ENCODE peak calls at places on chromosomes 13 and 19, in six cellular contexts. W is neural crest cell, D is WTC11, O is lower lobe of right lung, X is right atrium auricular region, H is A673. N is an unnamed sample.

GRCh38 chr19:56133858-56134654 is 7.0 kb upstream of the ZNF444 start:
- DNase-seq in H (peak; percentile 94), X (no peak), O (peak; percentile 71), W (no peak), D (no peak), N (no peak)

GRCh38 chr13:68428292-68428691 is 1198.2 kb upstream of the PCDH9 start:
- DNase-seq in H (no peak), W (no peak), D (no peak), X (no peak), O (no peak), N (no peak)

GRCh38 chr13:20815469-20815868 is 41.7 kb upstream of the EEF1AKMT1 start:
- DNase-seq in O (no peak), W (no peak), X (no peak), D (no peak), H (no peak), N (no peak)

GRCh38 chr19:19064811-19065745 is 1.3 kb downstream of the SLC25A42 start:
- DNase-seq in O (no peak), H (peak; percentile 54), X (no peak), D (peak; percentile 35), W (peak; percentile 12), N (no peak)

GRCh38 chr19:343941-344624 is 513 bp downstream of the MIER2 start:
- DNase-seq in W (peak; percentile 28), D (peak; percentile 50), H (peak; percentile 39), X (no peak), O (no peak), N (peak; percentile 49)

GRCh38 chr19:5131866-5132561 is 163.1 kb downstream of the KDM4B start:
- DNase-seq in O (no peak), H (peak; percentile 48), W (no peak), D (no peak), X (no peak), N (no peak)

GRCh38 chr13:65264066-65264465 is 1966.1 kb downstream of the PCDH9 start:
- DNase-seq in H (no peak), O (no peak), D (no peak), X (no peak), W (no peak), N (no peak)

GRCh38 chr19:18265611-18265981 is 8.7 kb downstream of the IQCN start:
- DNase-seq in D (no peak), O (no peak), W (no peak), H (no peak), X (no peak), N (no peak)

GRCh38 chr19:4647676-4648644 is 8.6 kb downstream of the TNFAIP8L1 start:
- DNase-seq in D (peak; percentile 46), X (peak; percentile 62), H (no peak), W (no peak), O (no peak), N (peak; percentile 79)

GRCh38 chr19:10270616-10271394 is at the start of gene ICAM1:
- DNase-seq in O (peak; percentile 92), W (no peak), X (peak; percentile 88), H (no peak), D (peak; percentile 78), N (peak; percentile 77)

GRCh38 chr19:41995959-41996797 is 2.1 kb upstream of the ATP1A3 start:
- DNase-seq in O (no peak), X (no peak), W (peak; percentile 49), H (peak; percentile 58), D (peak; percentile 74), N (no peak)

GRCh38 chr19:40279761-40280607 is 5.2 kb downstream of the AKT2 start:
- DNase-seq in X (no peak), D (no peak), W (no peak), H (no peak), O (peak; percentile 44), N (no peak)

GRCh38 chr19:9705836-9706235 is 30.9 kb upstream of the ZNF562 start:
- DNase-seq in D (no peak), O (no peak), H (peak; percentile 19), X (no peak), W (no peak), N (no peak)

GRCh38 chr13:77222000-77222690 is 104.7 kb downstream of the MYCBP2 start:
- DNase-seq in X (no peak), D (no peak), O (no peak), H (no peak), W (no peak), N (no peak)

GRCh38 chr19:32407004-32407992 is 1.7 kb downstream of the DPY19L3 start:
- DNase-seq in O (peak; percentile 65), D (no peak), H (peak; percentile 47), X (no peak), W (no peak), N (no peak)

GRCh38 chr19:5679289-5680082 is 830 bp downstream of the MICOS13 start:
- DNase-seq in O (peak; percentile 58), D (no peak), X (no peak), H (no peak), W (no peak), N (no peak)

GRCh38 chr13:46906440-46906839 is 9.6 kb upstream of the HTR2A start:
- DNase-seq in D (no peak), W (no peak), O (no peak), H (no peak), X (no peak), N (no peak)

GRCh38 chr19:49592486-49593232 is 1.7 kb downstream of the PRR12 start:
- DNase-seq in O (no peak), X (no peak), H (peak; percentile 67), W (peak; percentile 26), D (peak; percentile 32), N (no peak)

GRCh38 chr13:20118268-20119140 is 42.3 kb downstream of the GJA3 start:
- DNase-seq in X (no peak), H (peak; percentile 45), W (peak; percentile 23), D (peak; percentile 46), O (peak; percentile 69), N (peak; percentile 34)

GRCh38 chr19:1612114-1613086 is 7.1 kb upstream of the UQCR11 start:
- DNase-seq in H (no peak), W (no peak), O (no peak), D (no peak), X (no peak), N (no peak)

GRCh38 chr13:34589581-34589980 is 352.5 kb upstream of the NBEA start:
- DNase-seq in H (no peak), D (no peak), O (no peak), X (no peak), W (no peak), N (no peak)

GRCh38 chr13:20721454-20722357 is 18.2 kb downstream of the IL17D start:
- DNase-seq in W (no peak), D (peak; percentile 62), X (peak; percentile 44), O (no peak), H (peak; percentile 46), N (peak; percentile 41)

GRCh38 chr19:13097331-13098258 is 5.1 kb downstream of the LYL1 start:
- DNase-seq in O (peak; percentile 85), D (no peak), X (no peak), H (no peak), W (no peak), N (peak; percentile 47)

GRCh38 chr13:77345150-77345780 is 18.4 kb upstream of the MYCBP2 start:
- DNase-seq in W (no peak), O (no peak), X (no peak), D (no peak), H (no peak), N (no peak)

GRCh38 chr13:80340643-80341097 is 256 bp downstream of the SPRY2 start:
- DNase-seq in H (peak; percentile 81), X (no peak), D (no peak), O (peak; percentile 60), W (no peak), N (no peak)

GRCh38 chr13:73040479-73040878 is 18.3 kb upstream of the KLF5 start:
- DNase-seq in X (no peak), H (no peak), O (no peak), W (no peak), D (no peak), N (no peak)

GRCh38 chr19:35228177-35228930 is at the start of gene FAM187B:
- DNase-seq in D (no peak), H (no peak), W (no peak), O (no peak), X (peak; percentile 34), N (no peak)

GRCh38 chr13:73451120-73452029 is 392.6 kb downstream of the KLF5 start:
- DNase-seq in H (no peak), X (no peak), O (no peak), W (no peak), D (no peak), N (no peak)

GRCh38 chr13:67341406-67341805 is 111.3 kb upstream of the PCDH9 start:
- DNase-seq in O (no peak), H (no peak), W (no peak), D (no peak), X (no peak), N (no peak)

DNA sequence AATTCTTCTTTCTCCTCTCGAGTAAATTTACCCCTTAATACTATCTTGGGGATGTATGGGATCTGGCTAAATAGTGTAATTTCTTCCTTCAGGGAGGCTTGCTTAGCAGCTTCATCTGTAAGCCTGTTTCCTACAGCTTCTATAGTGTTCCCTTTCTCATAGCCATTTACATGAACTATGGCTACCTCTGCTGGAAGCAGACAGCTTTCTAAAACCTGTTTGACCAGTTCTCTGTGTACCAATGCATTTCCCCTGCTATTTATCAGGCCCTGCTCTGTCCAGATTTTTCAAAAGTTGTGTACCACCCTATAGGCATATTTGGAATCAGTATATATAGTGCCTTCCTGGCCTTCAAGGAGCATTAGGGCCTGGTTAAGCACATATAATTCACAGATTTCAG is 113.6 kb upstream of the PCDH9 start:
- DNase-seq in H (no peak), X (no peak), D (no peak), O (no peak), W (no peak), N (no peak)
- TF ChIP-seq CTCF in H (no peak), X (no peak), D (no peak), O (no peak), W (no peak), N (no peak)

GRCh38 chr13:26186141-26186870 is 35.8 kb downstream of the RNF6 start:
- DNase-seq in O (peak; percentile 94), D (peak; percentile 93), W (peak; percentile 76), H (peak; percentile 93), X (peak; percentile 83), N (peak; percentile 87)
- TF ChIP-seq CTCF in O (peak; percentile 42), D (peak; percentile 17), W (peak; percentile 74), H (peak; percentile 50), X (no peak), N (peak; percentile 17)

DNA sequence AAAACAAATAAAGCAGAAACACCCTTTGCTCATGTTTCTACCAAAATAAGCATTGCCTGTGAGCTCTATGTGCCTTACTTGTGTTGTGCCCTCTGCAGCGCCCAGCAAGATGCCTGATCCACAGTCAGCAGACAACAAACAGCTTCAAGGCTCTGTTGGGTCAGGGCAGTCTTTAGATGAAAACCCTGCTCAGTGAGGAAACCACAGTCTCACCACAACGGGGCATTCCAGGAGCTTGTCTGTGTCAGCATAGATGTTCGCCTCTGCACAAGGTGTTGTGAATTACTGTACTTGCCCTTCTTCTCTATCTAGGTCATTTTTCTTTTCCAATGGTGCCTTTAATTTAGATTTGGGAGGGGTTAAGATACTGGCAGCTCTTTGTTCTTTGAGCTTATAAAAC is 251.9 kb downstream of the COL4A1 start:
- DNase-seq in H (no peak), W (no peak), D (no peak), O (no peak), X (no peak), N (no peak)
- TF ChIP-seq CTCF in H (no peak), W (no peak), D (no peak), O (no peak), X (no peak), N (no peak)

DNA sequence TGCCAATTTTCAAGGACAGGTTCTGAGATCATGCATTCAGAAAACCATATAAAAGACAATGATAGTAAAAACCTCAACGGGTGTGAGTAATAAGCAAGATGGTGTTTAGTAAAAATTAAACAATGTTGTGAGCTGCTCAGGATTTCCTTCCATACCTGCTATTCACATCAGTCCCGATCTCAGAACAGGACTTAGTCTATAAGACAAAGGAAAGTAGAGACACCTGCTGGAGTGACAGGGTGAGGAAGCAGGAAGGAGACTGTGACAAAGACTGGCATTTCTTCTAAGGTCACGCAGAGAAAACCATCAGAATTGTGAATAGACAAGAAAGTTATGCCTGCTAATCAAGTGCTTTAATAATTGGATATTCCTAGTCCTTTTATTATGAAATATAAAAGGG is 648.0 kb downstream of the DACH1 start:
- DNase-seq in X (no peak), W (no peak), H (peak; percentile 3), D (peak; percentile 11), O (no peak), N (peak; percentile 10)
- TF ChIP-seq CTCF in X (no peak), W (no peak), H (no peak), D (no peak), O (no peak), N (no peak)